ENCODE peak calls at places on chromosomes 2 and 18, in nine cellular contexts. One of them, this sample, is unnamed.

GRCh38 chr2:71455011-71455740 is 1.8 kb downstream of the DYSF start:
- DNase-seq in CD8-positive, alpha-beta T cell: no peak
- DNase-seq in kidney: no peak
- DNase-seq in fibroblast of the aortic adventitia: no peak
- DNase-seq in fibroblast of pulmonary artery: no peak
- DNase-seq in psoas muscle: no peak
- DNase-seq in MM.1S: no peak
- DNase-seq in astrocyte: no peak
- DNase-seq in cardiac fibroblast: no peak
- DNase-seq in this sample: no peak

GRCh38 chr2:13009027-13009426 is 292.3 kb downstream of the TRIB2 start:
- DNase-seq in CD8-positive, alpha-beta T cell: no peak
- DNase-seq in kidney: no peak
- DNase-seq in fibroblast of the aortic adventitia: peak
- DNase-seq in fibroblast of pulmonary artery: peak
- DNase-seq in psoas muscle: no peak
- DNase-seq in MM.1S: no peak
- DNase-seq in astrocyte: peak
- DNase-seq in cardiac fibroblast: peak
- DNase-seq in this sample: peak

GRCh38 chr18:5890606-5891360 is 4.5 kb downstream of the TMEM200C start:
- DNase-seq in CD8-positive, alpha-beta T cell: no peak
- DNase-seq in kidney: peak
- DNase-seq in fibroblast of the aortic adventitia: no peak
- DNase-seq in fibroblast of pulmonary artery: peak
- DNase-seq in psoas muscle: peak
- DNase-seq in MM.1S: peak
- DNase-seq in astrocyte: peak
- DNase-seq in cardiac fibroblast: peak
- DNase-seq in this sample: peak

GRCh38 chr2:159921752-159922404 is 123.9 kb upstream of the CD302 start:
- DNase-seq in CD8-positive, alpha-beta T cell: peak
- DNase-seq in kidney: peak
- DNase-seq in fibroblast of the aortic adventitia: peak
- DNase-seq in fibroblast of pulmonary artery: peak
- DNase-seq in psoas muscle: peak
- DNase-seq in MM.1S: peak
- DNase-seq in astrocyte: peak
- DNase-seq in cardiac fibroblast: peak
- DNase-seq in this sample: peak

GRCh38 chr2:21441442-21441841 is 317.7 kb downstream of the TDRD15 start:
- DNase-seq in CD8-positive, alpha-beta T cell: no peak
- DNase-seq in kidney: no peak
- DNase-seq in fibroblast of the aortic adventitia: no peak
- DNase-seq in fibroblast of pulmonary artery: no peak
- DNase-seq in psoas muscle: no peak
- DNase-seq in MM.1S: no peak
- DNase-seq in astrocyte: no peak
- DNase-seq in cardiac fibroblast: no peak
- DNase-seq in this sample: no peak

GRCh38 chr2:145220496-145220895 is 700.6 kb upstream of the ZEB2 start:
- DNase-seq in CD8-positive, alpha-beta T cell: no peak
- DNase-seq in kidney: no peak
- DNase-seq in fibroblast of the aortic adventitia: no peak
- DNase-seq in fibroblast of pulmonary artery: no peak
- DNase-seq in psoas muscle: no peak
- DNase-seq in MM.1S: no peak
- DNase-seq in astrocyte: no peak
- DNase-seq in cardiac fibroblast: no peak
- DNase-seq in this sample: peak

GRCh38 chr18:34650121-34650545 is 60.0 kb upstream of the DTNA start:
- DNase-seq in CD8-positive, alpha-beta T cell: no peak
- DNase-seq in kidney: no peak
- DNase-seq in fibroblast of the aortic adventitia: peak
- DNase-seq in fibroblast of pulmonary artery: peak
- DNase-seq in psoas muscle: no peak
- DNase-seq in MM.1S: no peak
- DNase-seq in astrocyte: peak
- DNase-seq in cardiac fibroblast: peak
- DNase-seq in this sample: peak

GRCh38 chr2:86274265-86274917 is 63.0 kb downstream of the REEP1 start:
- DNase-seq in CD8-positive, alpha-beta T cell: no peak
- DNase-seq in kidney: no peak
- DNase-seq in fibroblast of the aortic adventitia: peak
- DNase-seq in fibroblast of pulmonary artery: peak
- DNase-seq in psoas muscle: no peak
- DNase-seq in MM.1S: no peak
- DNase-seq in astrocyte: peak
- DNase-seq in cardiac fibroblast: no peak
- DNase-seq in this sample: peak

GRCh38 chr2:132460781-132461180 is 44.2 kb downstream of the GPR39 start:
- DNase-seq in CD8-positive, alpha-beta T cell: no peak
- DNase-seq in kidney: no peak
- DNase-seq in fibroblast of the aortic adventitia: peak
- DNase-seq in fibroblast of pulmonary artery: no peak
- DNase-seq in psoas muscle: no peak
- DNase-seq in MM.1S: no peak
- DNase-seq in astrocyte: peak
- DNase-seq in cardiac fibroblast: no peak
- DNase-seq in this sample: no peak

GRCh38 chr2:25230128-25230527 is 61.7 kb upstream of the POMC start:
- DNase-seq in CD8-positive, alpha-beta T cell: no peak
- DNase-seq in kidney: no peak
- DNase-seq in fibroblast of the aortic adventitia: no peak
- DNase-seq in fibroblast of pulmonary artery: no peak
- DNase-seq in psoas muscle: no peak
- DNase-seq in MM.1S: no peak
- DNase-seq in astrocyte: no peak
- DNase-seq in cardiac fibroblast: no peak
- DNase-seq in this sample: no peak

GRCh38 chr2:224040753-224041152 is 1.7 kb upstream of the SERPINE2 start:
- DNase-seq in CD8-positive, alpha-beta T cell: no peak
- DNase-seq in kidney: no peak
- DNase-seq in fibroblast of the aortic adventitia: no peak
- DNase-seq in fibroblast of pulmonary artery: no peak
- DNase-seq in psoas muscle: no peak
- DNase-seq in MM.1S: no peak
- DNase-seq in astrocyte: no peak
- DNase-seq in cardiac fibroblast: no peak
- DNase-seq in this sample: no peak

GRCh38 chr2:160294889-160295288 is 94.8 kb upstream of the ITGB6 start:
- DNase-seq in CD8-positive, alpha-beta T cell: no peak
- DNase-seq in kidney: no peak
- DNase-seq in fibroblast of the aortic adventitia: no peak
- DNase-seq in fibroblast of pulmonary artery: no peak
- DNase-seq in psoas muscle: no peak
- DNase-seq in MM.1S: no peak
- DNase-seq in astrocyte: no peak
- DNase-seq in cardiac fibroblast: peak
- DNase-seq in this sample: no peak

GRCh38 chr2:11949732-11950503 is 203.5 kb downstream of the LPIN1 start:
- DNase-seq in CD8-positive, alpha-beta T cell: no peak
- DNase-seq in kidney: no peak
- DNase-seq in fibroblast of the aortic adventitia: no peak
- DNase-seq in fibroblast of pulmonary artery: no peak
- DNase-seq in psoas muscle: no peak
- DNase-seq in MM.1S: no peak
- DNase-seq in astrocyte: no peak
- DNase-seq in cardiac fibroblast: no peak
- DNase-seq in this sample: peak

GRCh38 chr18:74519320-74520095 is 14.8 kb upstream of the CNDP1 start:
- DNase-seq in CD8-positive, alpha-beta T cell: no peak
- DNase-seq in kidney: peak
- DNase-seq in fibroblast of the aortic adventitia: no peak
- DNase-seq in fibroblast of pulmonary artery: no peak
- DNase-seq in psoas muscle: no peak
- DNase-seq in MM.1S: no peak
- DNase-seq in astrocyte: no peak
- DNase-seq in cardiac fibroblast: no peak
- DNase-seq in this sample: no peak

GRCh38 chr2:138997346-138997745 is 217.2 kb upstream of the NXPH2 start:
- DNase-seq in CD8-positive, alpha-beta T cell: no peak
- DNase-seq in kidney: no peak
- DNase-seq in fibroblast of the aortic adventitia: no peak
- DNase-seq in fibroblast of pulmonary artery: no peak
- DNase-seq in psoas muscle: no peak
- DNase-seq in MM.1S: no peak
- DNase-seq in astrocyte: no peak
- DNase-seq in cardiac fibroblast: no peak
- DNase-seq in this sample: no peak

GRCh38 chr2:223744580-223744979 is 92.8 kb downstream of the AP1S3 start:
- DNase-seq in CD8-positive, alpha-beta T cell: no peak
- DNase-seq in kidney: no peak
- DNase-seq in fibroblast of the aortic adventitia: peak
- DNase-seq in fibroblast of pulmonary artery: peak
- DNase-seq in psoas muscle: no peak
- DNase-seq in MM.1S: no peak
- DNase-seq in astrocyte: peak
- DNase-seq in cardiac fibroblast: peak
- DNase-seq in this sample: no peak

GRCh38 chr2:25817630-25818029 is 60.7 kb downstream of the ASXL2 start:
- DNase-seq in CD8-positive, alpha-beta T cell: no peak
- DNase-seq in kidney: no peak
- DNase-seq in fibroblast of the aortic adventitia: no peak
- DNase-seq in fibroblast of pulmonary artery: no peak
- DNase-seq in psoas muscle: no peak
- DNase-seq in MM.1S: peak
- DNase-seq in astrocyte: no peak
- DNase-seq in cardiac fibroblast: no peak
- DNase-seq in this sample: no peak

GRCh38 chr2:128444044-128444771 is 125.5 kb upstream of the HS6ST1 start:
- DNase-seq in CD8-positive, alpha-beta T cell: no peak
- DNase-seq in kidney: no peak
- DNase-seq in fibroblast of the aortic adventitia: no peak
- DNase-seq in fibroblast of pulmonary artery: no peak
- DNase-seq in psoas muscle: no peak
- DNase-seq in MM.1S: no peak
- DNase-seq in astrocyte: no peak
- DNase-seq in cardiac fibroblast: no peak
- DNase-seq in this sample: no peak

GRCh38 chr2:121075006-121075545 is 209.9 kb downstream of the TFCP2L1 start:
- DNase-seq in CD8-positive, alpha-beta T cell: no peak
- DNase-seq in kidney: no peak
- DNase-seq in fibroblast of the aortic adventitia: peak
- DNase-seq in fibroblast of pulmonary artery: peak
- DNase-seq in psoas muscle: peak
- DNase-seq in MM.1S: no peak
- DNase-seq in astrocyte: peak
- DNase-seq in cardiac fibroblast: peak
- DNase-seq in this sample: peak

GRCh38 chr18:51149605-51150429 is 47.7 kb downstream of the MEX3C start:
- DNase-seq in CD8-positive, alpha-beta T cell: no peak
- DNase-seq in kidney: no peak
- DNase-seq in fibroblast of the aortic adventitia: peak
- DNase-seq in fibroblast of pulmonary artery: peak
- DNase-seq in psoas muscle: no peak
- DNase-seq in MM.1S: no peak
- DNase-seq in astrocyte: peak
- DNase-seq in cardiac fibroblast: peak
- DNase-seq in this sample: peak

GRCh38 chr18:51153659-51154371 is 43.7 kb downstream of the MEX3C start:
- DNase-seq in CD8-positive, alpha-beta T cell: peak
- DNase-seq in kidney: no peak
- DNase-seq in fibroblast of the aortic adventitia: no peak
- DNase-seq in fibroblast of pulmonary artery: no peak
- DNase-seq in psoas muscle: no peak
- DNase-seq in MM.1S: peak
- DNase-seq in astrocyte: no peak
- DNase-seq in cardiac fibroblast: no peak
- DNase-seq in this sample: no peak

GRCh38 chr18:51150430-51150746 is 47.1 kb downstream of the MEX3C start:
- DNase-seq in CD8-positive, alpha-beta T cell: no peak
- DNase-seq in kidney: no peak
- DNase-seq in fibroblast of the aortic adventitia: no peak
- DNase-seq in fibroblast of pulmonary artery: no peak
- DNase-seq in psoas muscle: no peak
- DNase-seq in MM.1S: no peak
- DNase-seq in astrocyte: no peak
- DNase-seq in cardiac fibroblast: no peak
- DNase-seq in this sample: no peak

GRCh38 chr18:51151185-51151567 is 46.3 kb downstream of the MEX3C start:
- DNase-seq in CD8-positive, alpha-beta T cell: no peak
- DNase-seq in kidney: no peak
- DNase-seq in fibroblast of the aortic adventitia: no peak
- DNase-seq in fibroblast of pulmonary artery: no peak
- DNase-seq in psoas muscle: no peak
- DNase-seq in MM.1S: no peak
- DNase-seq in astrocyte: no peak
- DNase-seq in cardiac fibroblast: no peak
- DNase-seq in this sample: no peak

GRCh38 chr18:51151568-51152511 is 45.6 kb downstream of the MEX3C start:
- DNase-seq in CD8-positive, alpha-beta T cell: peak
- DNase-seq in kidney: no peak
- DNase-seq in fibroblast of the aortic adventitia: no peak
- DNase-seq in fibroblast of pulmonary artery: no peak
- DNase-seq in psoas muscle: no peak
- DNase-seq in MM.1S: peak
- DNase-seq in astrocyte: no peak
- DNase-seq in cardiac fibroblast: no peak
- DNase-seq in this sample: no peak
- H3K4me3 ChIP-seq in CD8-positive, alpha-beta T cell: no peak
- H3K4me3 ChIP-seq in kidney: no peak
- H3K4me3 ChIP-seq in fibroblast of the aortic adventitia: no peak
- H3K4me3 ChIP-seq in fibroblast of pulmonary artery: no peak
- H3K4me3 ChIP-seq in psoas muscle: no peak
- H3K4me3 ChIP-seq in MM.1S: peak
- H3K4me3 ChIP-seq in astrocyte: no peak
- H3K4me3 ChIP-seq in cardiac fibroblast: no peak
- H3K4me3 ChIP-seq in this sample: no peak

GRCh38 chr2:219737270-219737691 is 109.9 kb downstream of the SLC4A3 start:
- DNase-seq in CD8-positive, alpha-beta T cell: no peak
- DNase-seq in kidney: no peak
- DNase-seq in fibroblast of the aortic adventitia: peak
- DNase-seq in fibroblast of pulmonary artery: peak
- DNase-seq in psoas muscle: no peak
- DNase-seq in MM.1S: no peak
- DNase-seq in astrocyte: peak
- DNase-seq in cardiac fibroblast: no peak
- DNase-seq in this sample: peak
- TF ChIP-seq CTCF in CD8-positive, alpha-beta T cell: no peak
- TF ChIP-seq CTCF in kidney: no peak
- TF ChIP-seq CTCF in fibroblast of the aortic adventitia: peak
- TF ChIP-seq CTCF in fibroblast of pulmonary artery: peak
- TF ChIP-seq CTCF in psoas muscle: peak
- TF ChIP-seq CTCF in MM.1S: no peak
- TF ChIP-seq CTCF in astrocyte: peak
- TF ChIP-seq CTCF in cardiac fibroblast: peak
- TF ChIP-seq CTCF in this sample: peak

GRCh38 chr2:20141056-20141762 is 83.7 kb downstream of the SDC1 start:
- DNase-seq in CD8-positive, alpha-beta T cell: no peak
- DNase-seq in kidney: peak
- DNase-seq in fibroblast of the aortic adventitia: peak
- DNase-seq in fibroblast of pulmonary artery: peak
- DNase-seq in psoas muscle: peak
- DNase-seq in MM.1S: no peak
- DNase-seq in astrocyte: peak
- DNase-seq in cardiac fibroblast: peak
- DNase-seq in this sample: peak
- H3K4me3 ChIP-seq in CD8-positive, alpha-beta T cell: no peak
- H3K4me3 ChIP-seq in kidney: no peak
- H3K4me3 ChIP-seq in fibroblast of the aortic adventitia: no peak
- H3K4me3 ChIP-seq in fibroblast of pulmonary artery: no peak
- H3K4me3 ChIP-seq in psoas muscle: no peak
- H3K4me3 ChIP-seq in MM.1S: no peak
- H3K4me3 ChIP-seq in astrocyte: no peak
- H3K4me3 ChIP-seq in cardiac fibroblast: no peak
- H3K4me3 ChIP-seq in this sample: no peak

GRCh38 chr2:205686231-205687017 is 4.1 kb downstream of the NRP2 start:
- DNase-seq in CD8-positive, alpha-beta T cell: no peak
- DNase-seq in kidney: peak
- DNase-seq in fibroblast of the aortic adventitia: no peak
- DNase-seq in fibroblast of pulmonary artery: no peak
- DNase-seq in psoas muscle: no peak
- DNase-seq in MM.1S: no peak
- DNase-seq in astrocyte: no peak
- DNase-seq in cardiac fibroblast: peak
- DNase-seq in this sample: peak
- TF ChIP-seq CTCF in CD8-positive, alpha-beta T cell: no peak
- TF ChIP-seq CTCF in kidney: no peak
- TF ChIP-seq CTCF in fibroblast of the aortic adventitia: no peak
- TF ChIP-seq CTCF in fibroblast of pulmonary artery: no peak
- TF ChIP-seq CTCF in psoas muscle: no peak
- TF ChIP-seq CTCF in MM.1S: no peak
- TF ChIP-seq CTCF in astrocyte: no peak
- TF ChIP-seq CTCF in cardiac fibroblast: no peak
- TF ChIP-seq CTCF in this sample: no peak